ENCODE peak calls at places on chromosomes 3 and 15, in seven cellular contexts. D is left lung, Z is MM.1S, K is dorsolateral prefrontal cortex, A is RWPE1, I is AG09309, L is fibroblast of pulmonary artery. S is an unnamed sample.

GRCh38 chr3:127820221-127820870 is 2.0 kb downstream of the MGLL start:
- DNase-seq in L (no peak), K (no peak), I (no peak), D (no peak), A (no peak), Z (no peak), S (peak; percentile 90)

GRCh38 chr3:115692887-115693524 is 69.7 kb downstream of the GAP43 start:
- DNase-seq in D (peak; percentile 45), Z (peak; percentile 74), A (peak; percentile 71), L (peak; percentile 82), I (no peak), K (peak; percentile 61), S (peak; percentile 82)

GRCh38 chr3:178810173-178810572 is 261.4 kb downstream of the ZMAT3 start:
- DNase-seq in L (no peak), K (no peak), A (no peak), Z (no peak), D (no peak), I (no peak), S (no peak)

GRCh38 chr3:169846458-169847193 is 23.1 kb downstream of the LRRC31 start:
- DNase-seq in I (peak; percentile 7), D (no peak), L (peak; percentile 48), K (no peak), Z (no peak), A (peak; percentile 82), S (no peak)

GRCh38 chr15:70559223-70559823 is 204.0 kb downstream of the UACA start:
- DNase-seq in I (no peak), K (no peak), L (peak; percentile 53), D (peak; percentile 70), Z (no peak), A (no peak), S (no peak)

GRCh38 chr3:190012314-190012782 is 108.3 kb downstream of the P3H2 start:
- DNase-seq in K (no peak), D (no peak), A (peak; percentile 72), I (no peak), Z (no peak), L (peak; percentile 39), S (peak; percentile 25)

GRCh38 chr3:33064929-33065328 is 32.0 kb downstream of the GLB1 start:
- DNase-seq in A (no peak), D (no peak), Z (no peak), K (no peak), I (no peak), L (no peak), S (no peak)

GRCh38 chr3:37751537-37751936 is 110.1 kb upstream of the CTDSPL start:
- DNase-seq in L (no peak), Z (no peak), D (no peak), I (no peak), K (no peak), A (no peak), S (no peak)

GRCh38 chr3:73110530-73110929 is 49.1 kb downstream of the EBLN2 start:
- DNase-seq in A (no peak), K (no peak), Z (no peak), L (no peak), I (no peak), D (no peak), S (no peak)

GRCh38 chr3:149589332-149589731 is 68.5 kb downstream of the WWTR1 start:
- DNase-seq in Z (no peak), D (no peak), I (no peak), A (peak; percentile 39), L (peak; percentile 91), K (no peak), S (no peak)

GRCh38 chr3:14487821-14488220 is 52.3 kb downstream of the GRIP2 start:
- DNase-seq in K (no peak), I (no peak), Z (no peak), D (no peak), A (no peak), L (no peak), S (no peak)

GRCh38 chr3:30747771-30748281 is 141.4 kb downstream of the TGFBR2 start:
- DNase-seq in A (peak; percentile 37), D (no peak), L (peak; percentile 57), I (peak; percentile 28), K (no peak), Z (no peak), S (peak; percentile 6)

GRCh38 chr3:119702530-119703527 is at the start of gene CFAP91:
- DNase-seq in Z (peak; percentile 10), A (peak; percentile 91), D (peak; percentile 98), K (peak; percentile 93), I (peak; percentile 32), L (peak; percentile 92), S (peak; percentile 94)

GRCh38 chr15:33171202-33171601 is 23.3 kb downstream of the FMN1 start:
- DNase-seq in Z (no peak), D (no peak), I (no peak), A (no peak), K (no peak), L (no peak), S (no peak)

GRCh38 chr15:33169625-33170024 is 24.9 kb downstream of the FMN1 start:
- DNase-seq in K (no peak), A (no peak), L (no peak), D (no peak), Z (no peak), I (no peak), S (no peak)

DNA sequence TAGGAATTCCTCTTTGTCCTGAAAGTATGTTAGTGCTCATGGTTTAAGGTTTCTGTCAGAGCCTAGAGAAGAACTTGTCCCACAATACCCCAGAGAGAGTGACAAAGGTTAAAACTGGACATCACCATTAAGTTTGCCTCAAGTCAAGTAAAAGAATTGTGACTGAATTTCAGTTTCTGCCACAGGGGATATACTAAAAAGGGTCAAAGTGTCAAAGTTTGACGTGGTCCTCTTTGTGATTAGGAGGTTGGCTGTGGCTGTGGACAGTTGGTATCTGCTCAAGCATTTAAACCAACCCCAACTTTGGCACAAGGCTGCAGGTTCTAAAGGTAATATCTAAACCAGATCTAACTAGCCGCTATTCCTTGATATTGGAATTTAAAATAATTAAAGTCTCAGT is 26.1 kb downstream of the FMN1 start:
- DNase-seq in D (no peak), A (no peak), I (no peak), Z (no peak), K (no peak), L (no peak), S (no peak)
- TF ChIP-seq CTCF in D (no peak), A (no peak), I (no peak), Z (no peak), K (no peak), L (no peak), S (no peak)

DNA sequence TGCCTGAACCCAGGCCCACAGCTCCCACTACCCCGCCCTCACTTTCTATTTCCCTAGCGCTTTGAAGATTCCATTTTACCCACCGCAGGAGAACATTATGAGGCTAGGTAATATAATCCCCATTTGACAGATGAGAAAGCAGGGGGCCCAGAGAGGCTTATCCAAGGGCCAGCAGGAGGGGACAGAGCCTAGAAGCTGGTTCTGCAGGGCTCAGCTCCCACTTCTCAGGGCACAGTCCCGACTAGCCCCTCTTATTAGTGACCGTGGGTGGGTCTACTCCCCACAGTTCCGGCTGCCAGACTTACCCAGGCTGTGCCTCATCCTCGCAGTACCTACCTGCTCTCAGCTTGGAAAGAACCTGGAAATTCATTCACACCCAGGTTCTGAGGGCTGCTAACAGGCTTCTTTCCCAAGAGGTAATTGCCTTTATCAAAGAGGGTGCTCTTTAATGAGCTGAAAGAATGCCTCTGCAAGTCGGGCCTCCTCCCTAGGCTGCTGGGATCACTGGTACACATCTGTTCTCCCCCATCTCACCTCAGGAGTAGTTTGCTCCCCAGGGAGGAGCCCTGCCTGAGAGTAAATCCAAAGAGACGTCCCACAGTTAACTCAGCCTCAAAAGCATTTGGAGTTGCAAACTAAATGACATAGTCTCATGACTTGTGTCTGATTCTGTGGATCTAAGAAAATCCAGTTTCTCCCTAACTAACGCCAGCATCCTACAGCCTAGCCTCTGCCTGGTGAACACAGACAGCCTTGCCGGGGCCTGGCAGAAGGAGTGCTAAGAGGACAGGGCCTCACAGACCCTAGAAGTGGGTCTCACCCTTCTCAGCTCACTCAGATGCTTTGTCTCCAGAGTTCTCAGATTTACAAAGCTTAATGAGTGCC is 125.0 kb downstream of the CHSY1 start:
- DNase-seq in K (no peak), D (peak; percentile 32), Z (peak; percentile 48), A (no peak), L (peak; percentile 61), I (no peak), S (no peak)
- TF ChIP-seq CTCF in K (no peak), D (no peak), Z (peak; percentile 13), A (no peak), L (no peak), I (no peak), S (no peak)

GRCh38 chr3:123036352-123037014 is 8.9 kb upstream of the SEMA5B start:
- DNase-seq in L (peak; percentile 82), A (peak; percentile 58), K (no peak), D (no peak), Z (no peak), I (peak; percentile 68), S (no peak)
- TF ChIP-seq CTCF in L (no peak), A (no peak), K (no peak), D (no peak), Z (no peak), I (no peak), S (no peak)

DNA sequence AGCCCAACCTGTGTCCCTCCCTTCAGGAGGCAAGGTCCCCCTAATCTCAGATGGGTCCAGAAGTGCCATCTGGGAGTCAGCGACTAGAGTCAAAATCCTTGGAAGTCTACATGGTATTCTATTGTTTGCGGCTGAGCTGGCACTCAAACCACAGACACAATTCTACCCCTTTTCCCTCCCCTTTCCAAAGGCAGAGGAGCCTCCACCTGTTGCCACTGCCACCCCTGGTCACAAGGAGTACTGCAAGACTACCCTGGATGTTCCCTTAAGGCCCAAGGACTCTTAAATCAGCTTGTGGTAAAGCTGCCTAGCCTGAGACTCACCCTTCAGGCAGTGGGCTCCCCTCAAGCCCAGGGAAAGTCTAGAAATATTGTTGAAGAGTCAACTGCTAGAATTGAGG is 4.3 kb upstream of the OR5H6 start:
- DNase-seq in L (no peak), K (no peak), I (no peak), A (no peak), D (no peak), Z (peak; percentile 16), S (peak; percentile 28)
- TF ChIP-seq CTCF in L (no peak), K (no peak), I (no peak), A (no peak), D (no peak), Z (peak; percentile 28), S (no peak)

GRCh38 chr3:60582285-60582684 is 669.0 kb downstream of the FHIT start:
- DNase-seq in A (no peak), D (no peak), K (no peak), I (no peak), L (peak; percentile 3), Z (no peak), S (no peak)
- TF ChIP-seq CTCF in A (no peak), D (no peak), K (peak; percentile 21), I (peak; percentile 25), L (no peak), Z (no peak), S (no peak)

GRCh38 chr3:20041197-20041780 is 1.0 kb downstream of the KAT2B start:
- DNase-seq in K (peak; percentile 95), D (peak; percentile 92), I (no peak), A (no peak), Z (peak; percentile 83), L (peak; percentile 59), S (peak; percentile 77)
- TF ChIP-seq CTCF in K (peak; percentile 34), D (no peak), I (peak; percentile 3), A (no peak), Z (no peak), L (no peak), S (no peak)

GRCh38 chr3:124391774-124392173 is 338.5 kb upstream of the UMPS start:
- DNase-seq in Z (no peak), A (no peak), K (no peak), I (no peak), L (no peak), D (no peak), S (no peak)
- TF ChIP-seq CTCF in Z (peak; percentile 3), A (no peak), K (no peak), I (peak; percentile 9), L (no peak), D (no peak), S (no peak)

S was measured in Calu3.